ENCODE peak calls at places on chromosomes 4 and X, in seven cellular contexts. One of them, this sample, is unnamed.

GRCh38 chrX:44305921-44306320 is 37.6 kb downstream of the EFHC2 start:
- DNase-seq in sigmoid colon: no peak
- DNase-seq in suprapubic skin: no peak
- DNase-seq in tibial nerve: no peak
- DNase-seq in stomach: no peak
- DNase-seq in K562: no peak
- DNase-seq in ovary: no peak
- DNase-seq in this sample: no peak

GRCh38 chr4:106583567-106583966 is 215.0 kb upstream of the GIMD1 start:
- DNase-seq in suprapubic skin: no peak
- DNase-seq in sigmoid colon: no peak
- DNase-seq in K562: no peak
- DNase-seq in stomach: no peak
- DNase-seq in ovary: no peak
- DNase-seq in tibial nerve: no peak
- DNase-seq in this sample: no peak

GRCh38 chr4:84317513-84317912 is 181.6 kb downstream of the NKX6-1 start:
- DNase-seq in ovary: no peak
- DNase-seq in stomach: no peak
- DNase-seq in suprapubic skin: no peak
- DNase-seq in tibial nerve: no peak
- DNase-seq in sigmoid colon: no peak
- DNase-seq in K562: no peak
- DNase-seq in this sample: no peak

GRCh38 chr4:159169414-159169813 is 66.5 kb downstream of the RAPGEF2 start:
- DNase-seq in tibial nerve: no peak
- DNase-seq in suprapubic skin: no peak
- DNase-seq in sigmoid colon: no peak
- DNase-seq in ovary: no peak
- DNase-seq in stomach: no peak
- DNase-seq in K562: no peak
- DNase-seq in this sample: no peak

GRCh38 chr4:37588150-37588549 is 98.0 kb downstream of the RELL1 start:
- DNase-seq in sigmoid colon: no peak
- DNase-seq in suprapubic skin: no peak
- DNase-seq in K562: no peak
- DNase-seq in stomach: no peak
- DNase-seq in ovary: no peak
- DNase-seq in tibial nerve: no peak
- DNase-seq in this sample: no peak

GRCh38 chrX:24838624-24839023 is 144.9 kb downstream of the POLA1 start:
- DNase-seq in stomach: no peak
- DNase-seq in tibial nerve: peak
- DNase-seq in K562: no peak
- DNase-seq in sigmoid colon: no peak
- DNase-seq in suprapubic skin: no peak
- DNase-seq in ovary: no peak
- DNase-seq in this sample: no peak

GRCh38 chrX:140432328-140433025 is 72.4 kb downstream of the SOX3 start:
- DNase-seq in suprapubic skin: no peak
- DNase-seq in sigmoid colon: peak
- DNase-seq in K562: no peak
- DNase-seq in tibial nerve: no peak
- DNase-seq in ovary: no peak
- DNase-seq in stomach: peak
- DNase-seq in this sample: no peak

GRCh38 chr4:88705805-88706518 is 8.3 kb upstream of the NAP1L5 start:
- DNase-seq in tibial nerve: no peak
- DNase-seq in ovary: no peak
- DNase-seq in stomach: no peak
- DNase-seq in suprapubic skin: no peak
- DNase-seq in sigmoid colon: no peak
- DNase-seq in K562: no peak
- DNase-seq in this sample: no peak

GRCh38 chrX:84175943-84176342 is 12.1 kb downstream of the RPS6KA6 start:
- DNase-seq in tibial nerve: no peak
- DNase-seq in ovary: no peak
- DNase-seq in suprapubic skin: no peak
- DNase-seq in K562: no peak
- DNase-seq in stomach: no peak
- DNase-seq in sigmoid colon: no peak
- DNase-seq in this sample: no peak

GRCh38 chr4:72507167-72507566 is 61.9 kb downstream of the ADAMTS3 start:
- DNase-seq in K562: no peak
- DNase-seq in stomach: no peak
- DNase-seq in suprapubic skin: no peak
- DNase-seq in ovary: no peak
- DNase-seq in sigmoid colon: no peak
- DNase-seq in tibial nerve: no peak
- DNase-seq in this sample: no peak

GRCh38 chrX:7815166-7815565 is 27.8 kb upstream of the VCX start:
- DNase-seq in sigmoid colon: no peak
- DNase-seq in ovary: no peak
- DNase-seq in suprapubic skin: no peak
- DNase-seq in K562: no peak
- DNase-seq in tibial nerve: no peak
- DNase-seq in stomach: no peak
- DNase-seq in this sample: no peak

GRCh38 chrX:11437642-11438379 is 144.6 kb downstream of the AMELX start:
- DNase-seq in tibial nerve: no peak
- DNase-seq in stomach: no peak
- DNase-seq in ovary: no peak
- DNase-seq in sigmoid colon: no peak
- DNase-seq in K562: peak
- DNase-seq in suprapubic skin: no peak
- DNase-seq in this sample: peak

GRCh38 chrX:63503541-63503940 is 152.4 kb upstream of the SPIN4 start:
- DNase-seq in stomach: no peak
- DNase-seq in ovary: no peak
- DNase-seq in tibial nerve: no peak
- DNase-seq in sigmoid colon: no peak
- DNase-seq in suprapubic skin: no peak
- DNase-seq in K562: no peak
- DNase-seq in this sample: no peak

GRCh38 chrX:35728481-35728880 is 69.7 kb upstream of the MAGEB16 start:
- DNase-seq in stomach: no peak
- DNase-seq in ovary: no peak
- DNase-seq in K562: no peak
- DNase-seq in suprapubic skin: no peak
- DNase-seq in tibial nerve: no peak
- DNase-seq in sigmoid colon: no peak
- DNase-seq in this sample: no peak

GRCh38 chr4:30920043-30920442 is 199.9 kb downstream of the PCDH7 start:
- DNase-seq in tibial nerve: no peak
- DNase-seq in K562: no peak
- DNase-seq in stomach: no peak
- DNase-seq in sigmoid colon: no peak
- DNase-seq in ovary: no peak
- DNase-seq in suprapubic skin: no peak
- DNase-seq in this sample: no peak

GRCh38 chrX:39953879-39954278 is 143.9 kb downstream of the BCOR start:
- DNase-seq in tibial nerve: peak
- DNase-seq in suprapubic skin: peak
- DNase-seq in stomach: peak
- DNase-seq in sigmoid colon: peak
- DNase-seq in K562: peak
- DNase-seq in ovary: peak
- DNase-seq in this sample: peak

GRCh38 chr4:172489896-172490295 is 676.7 kb downstream of the GALNTL6 start:
- DNase-seq in ovary: no peak
- DNase-seq in K562: no peak
- DNase-seq in suprapubic skin: no peak
- DNase-seq in stomach: no peak
- DNase-seq in tibial nerve: no peak
- DNase-seq in sigmoid colon: no peak
- DNase-seq in this sample: no peak

GRCh38 chrX:77910108-77910840 is at the start of gene ATP7A:
- DNase-seq in sigmoid colon: peak
- DNase-seq in suprapubic skin: peak
- DNase-seq in tibial nerve: peak
- DNase-seq in K562: peak
- DNase-seq in ovary: peak
- DNase-seq in stomach: peak
- DNase-seq in this sample: peak

GRCh38 chr4:158597879-158598596 is 73.6 kb downstream of the C4orf46 start:
- DNase-seq in suprapubic skin: no peak
- DNase-seq in stomach: no peak
- DNase-seq in tibial nerve: no peak
- DNase-seq in ovary: no peak
- DNase-seq in sigmoid colon: no peak
- DNase-seq in K562: peak
- DNase-seq in this sample: no peak

GRCh38 chr4:119286377-119287002 is 35.4 kb downstream of the FABP2 start:
- DNase-seq in suprapubic skin: no peak
- DNase-seq in ovary: peak
- DNase-seq in K562: no peak
- DNase-seq in stomach: no peak
- DNase-seq in tibial nerve: peak
- DNase-seq in sigmoid colon: no peak
- DNase-seq in this sample: no peak

GRCh38 chrX:15359701-15360100 is 24.4 kb upstream of the PIGA start:
- DNase-seq in suprapubic skin: no peak
- DNase-seq in K562: no peak
- DNase-seq in sigmoid colon: no peak
- DNase-seq in ovary: no peak
- DNase-seq in stomach: no peak
- DNase-seq in tibial nerve: no peak
- DNase-seq in this sample: no peak

GRCh38 chr4:137881641-137882040 is 349.3 kb upstream of the PCDH18 start:
- DNase-seq in sigmoid colon: no peak
- DNase-seq in tibial nerve: no peak
- DNase-seq in ovary: no peak
- DNase-seq in suprapubic skin: no peak
- DNase-seq in stomach: no peak
- DNase-seq in K562: no peak
- DNase-seq in this sample: no peak

GRCh38 chr4:173230077-173230476 is 61.5 kb downstream of the GALNT7 start:
- DNase-seq in sigmoid colon: no peak
- DNase-seq in K562: no peak
- DNase-seq in tibial nerve: no peak
- DNase-seq in suprapubic skin: no peak
- DNase-seq in stomach: no peak
- DNase-seq in ovary: no peak
- DNase-seq in this sample: no peak

GRCh38 chr4:150078996-150079581 is 844 bp downstream of the DCLK2 start:
- DNase-seq in tibial nerve: peak
- DNase-seq in K562: no peak
- DNase-seq in ovary: peak
- DNase-seq in suprapubic skin: no peak
- DNase-seq in sigmoid colon: peak
- DNase-seq in stomach: no peak
- DNase-seq in this sample: peak

GRCh38 chrX:154449618-154450017 is 5.7 kb downstream of the FAM50A start:
- DNase-seq in K562: no peak
- DNase-seq in tibial nerve: no peak
- DNase-seq in suprapubic skin: no peak
- DNase-seq in sigmoid colon: no peak
- DNase-seq in stomach: no peak
- DNase-seq in ovary: no peak
- DNase-seq in this sample: no peak
- TF ChIP-seq EP300 in K562: no peak
- TF ChIP-seq EP300 in tibial nerve: no peak
- TF ChIP-seq EP300 in suprapubic skin: no peak
- TF ChIP-seq EP300 in sigmoid colon: no peak
- TF ChIP-seq EP300 in stomach: no peak
- TF ChIP-seq EP300 in ovary: no peak
- TF ChIP-seq EP300 in this sample: no peak

GRCh38 chr4:70651864-70652506 is 14.3 kb downstream of the JCHAIN start:
- DNase-seq in tibial nerve: no peak
- DNase-seq in sigmoid colon: no peak
- DNase-seq in suprapubic skin: no peak
- DNase-seq in K562: peak
- DNase-seq in stomach: no peak
- DNase-seq in ovary: no peak
- DNase-seq in this sample: no peak
- TF ChIP-seq POLR2A in tibial nerve: no peak
- TF ChIP-seq POLR2A in sigmoid colon: no peak
- TF ChIP-seq POLR2A in suprapubic skin: no peak
- TF ChIP-seq POLR2A in K562: no peak
- TF ChIP-seq POLR2A in stomach: no peak
- TF ChIP-seq POLR2A in ovary: no peak
- TF ChIP-seq POLR2A in this sample: no peak

GRCh38 chr4:139301143-139301820 is at the start of gene NAA15:
- DNase-seq in sigmoid colon: peak
- DNase-seq in suprapubic skin: peak
- DNase-seq in ovary: peak
- DNase-seq in stomach: peak
- DNase-seq in tibial nerve: peak
- DNase-seq in K562: peak
- DNase-seq in this sample: peak
- TF ChIP-seq EP300 in sigmoid colon: no peak
- TF ChIP-seq EP300 in suprapubic skin: no peak
- TF ChIP-seq EP300 in ovary: no peak
- TF ChIP-seq EP300 in stomach: peak
- TF ChIP-seq EP300 in tibial nerve: peak
- TF ChIP-seq EP300 in K562: no peak
- TF ChIP-seq EP300 in this sample: no peak

DNA sequence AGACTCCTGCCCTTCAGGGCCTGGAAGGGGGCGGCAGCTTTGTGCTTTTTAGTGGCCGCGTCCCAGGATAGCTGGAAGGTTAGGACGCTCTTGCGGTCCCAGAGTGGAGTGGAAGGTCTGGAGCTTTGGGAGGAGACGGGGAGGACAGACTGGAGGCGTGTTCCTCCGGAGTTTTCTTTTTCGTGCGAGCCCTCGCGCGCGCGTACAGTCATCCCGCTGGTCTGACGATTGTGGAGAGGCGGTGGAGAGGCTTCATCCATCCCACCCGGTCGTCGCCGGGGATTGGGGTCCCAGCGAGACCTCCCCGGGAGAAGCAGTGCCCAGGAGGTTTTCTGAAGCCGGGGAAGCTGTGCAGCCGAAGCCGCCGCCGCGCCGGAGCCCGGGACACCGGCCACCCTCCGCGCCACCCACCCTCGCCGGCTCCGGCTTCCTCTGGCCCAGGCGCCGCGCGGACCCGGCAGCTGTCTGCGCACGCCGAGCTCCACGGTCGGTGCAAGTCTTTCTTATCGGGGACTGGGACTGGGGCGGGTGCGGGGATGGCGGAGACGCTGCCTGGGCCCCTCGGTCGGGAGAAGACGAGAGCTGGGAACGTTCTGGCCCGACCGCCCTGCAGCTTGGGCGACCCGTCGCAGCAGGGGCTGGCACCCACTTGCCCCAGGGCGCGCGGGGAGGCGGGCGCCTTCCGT is at the start of gene EDNRA:
- DNase-seq in stomach: no peak
- DNase-seq in K562: no peak
- DNase-seq in tibial nerve: no peak
- DNase-seq in sigmoid colon: no peak
- DNase-seq in suprapubic skin: no peak
- DNase-seq in ovary: peak
- DNase-seq in this sample: peak
- TF ChIP-seq POLR2A in stomach: no peak
- TF ChIP-seq POLR2A in K562: no peak
- TF ChIP-seq POLR2A in tibial nerve: no peak
- TF ChIP-seq POLR2A in sigmoid colon: no peak
- TF ChIP-seq POLR2A in suprapubic skin: no peak
- TF ChIP-seq POLR2A in ovary: no peak
- TF ChIP-seq POLR2A in this sample: no peak